ENCODE peak calls at places on chromosome 13, in ten cellular contexts. G is cardiac muscle cell; Q is CD8-positive, alpha-beta memory T cell; K is sigmoid colon; T is endothelial cell of umbilical vein; F is GM23248; A is A549; J is CD4-positive, alpha-beta T cell; S is CD8-positive, alpha-beta T cell; B is adrenal gland. M is an unnamed sample.

GRCh38 chr13:112133489-112134149 is 66.7 kb downstream of the SOX1 start:
- DNase-seq in G (no peak), Q (no peak), K (no peak), T (no peak), F (no peak), A (no peak), J (no peak), S (no peak), B (no peak), M (peak)

GRCh38 chr13:113734099-113734825 is 24.8 kb upstream of the TMEM255B start:
- DNase-seq in G (no peak), Q (no peak), K (no peak), T (no peak), F (no peak), A (no peak), J (no peak), S (no peak), B (no peak), M (peak)

GRCh38 chr13:66887088-66887487 is 343.0 kb downstream of the PCDH9 start:
- DNase-seq in G (no peak), Q (no peak), K (no peak), T (no peak), F (no peak), A (no peak), J (no peak), S (no peak), B (no peak), M (no peak)

GRCh38 chr13:47933688-47934011 is 67.4 kb downstream of the SUCLA2 start:
- DNase-seq in G (no peak), Q (no peak), K (no peak), T (no peak), F (no peak), A (no peak), J (no peak), S (no peak), B (no peak), M (no peak)

GRCh38 chr13:58455094-58455493 is 823.5 kb downstream of the PCDH17 start:
- DNase-seq in G (no peak), Q (no peak), K (no peak), T (no peak), F (no peak), A (no peak), J (no peak), S (no peak), B (no peak), M (no peak)

GRCh38 chr13:52070929-52071523 is 46.5 kb downstream of the UTP14C start:
- DNase-seq in G (no peak), Q (no peak), K (no peak), T (peak), F (peak), A (no peak), J (no peak), S (no peak), B (no peak), M (no peak)

GRCh38 chr13:96089749-96090239 is at the start of gene HS6ST3:
- DNase-seq in G (peak), Q (no peak), K (no peak), T (peak), F (peak), A (peak), J (no peak), S (no peak), B (peak), M (no peak)

GRCh38 chr13:106426909-106427308 is 108.6 kb downstream of the EFNB2 start:
- DNase-seq in G (no peak), Q (no peak), K (no peak), T (no peak), F (no peak), A (no peak), J (no peak), S (no peak), B (no peak), M (no peak)

GRCh38 chr13:103839460-103839859 is 773.2 kb upstream of the SLC10A2 start:
- DNase-seq in G (no peak), Q (no peak), K (no peak), T (no peak), F (no peak), A (no peak), J (no peak), S (no peak), B (no peak), M (no peak)

GRCh38 chr13:113792821-113793717 is 34.0 kb downstream of the TMEM255B start:
- DNase-seq in G (no peak), Q (no peak), K (no peak), T (no peak), F (peak), A (no peak), J (no peak), S (no peak), B (no peak), M (peak)

GRCh38 chr13:27172495-27172842 is 858 bp upstream of the USP12 start:
- DNase-seq in G (no peak), Q (no peak), K (no peak), T (no peak), F (peak), A (no peak), J (no peak), S (no peak), B (no peak), M (no peak)

GRCh38 chr13:30719521-30719914 is 15.8 kb upstream of the ALOX5AP start:
- DNase-seq in G (no peak), Q (no peak), K (no peak), T (no peak), F (no peak), A (no peak), J (no peak), S (no peak), B (no peak), M (no peak)

GRCh38 chr13:30565658-30566057 is 52.1 kb upstream of the USPL1 start:
- DNase-seq in G (no peak), Q (no peak), K (no peak), T (no peak), F (no peak), A (no peak), J (no peak), S (no peak), B (no peak), M (no peak)

GRCh38 chr13:51158923-51159322 is 47.8 kb upstream of the C13orf42 start:
- DNase-seq in G (no peak), Q (no peak), K (no peak), T (peak), F (peak), A (no peak), J (no peak), S (no peak), B (no peak), M (no peak)

GRCh38 chr13:40664100-40665060 is 2.1 kb downstream of the FOXO1 start:
- DNase-seq in G (peak), Q (peak), K (peak), T (peak), F (peak), A (peak), J (peak), S (peak), B (peak), M (peak)

GRCh38 chr13:20441879-20442278 is 83.8 kb downstream of the CRYL1 start:
- DNase-seq in G (no peak), Q (no peak), K (no peak), T (no peak), F (peak), A (no peak), J (no peak), S (no peak), B (no peak), M (no peak)

GRCh38 chr13:81577601-81578000 is 1236.7 kb upstream of the SPRY2 start:
- DNase-seq in G (no peak), Q (no peak), K (no peak), T (no peak), F (no peak), A (no peak), J (no peak), S (no peak), B (no peak), M (no peak)

GRCh38 chr13:109156181-109156935 is 526.9 kb downstream of the MYO16 start:
- DNase-seq in G (no peak), Q (no peak), K (no peak), T (peak), F (peak), A (no peak), J (no peak), S (no peak), B (no peak), M (no peak)

GRCh38 chr13:78976696-78977095 is 317.7 kb upstream of the OBI1 start:
- DNase-seq in G (no peak), Q (no peak), K (no peak), T (no peak), F (no peak), A (no peak), J (no peak), S (no peak), B (no peak), M (no peak)

DNA sequence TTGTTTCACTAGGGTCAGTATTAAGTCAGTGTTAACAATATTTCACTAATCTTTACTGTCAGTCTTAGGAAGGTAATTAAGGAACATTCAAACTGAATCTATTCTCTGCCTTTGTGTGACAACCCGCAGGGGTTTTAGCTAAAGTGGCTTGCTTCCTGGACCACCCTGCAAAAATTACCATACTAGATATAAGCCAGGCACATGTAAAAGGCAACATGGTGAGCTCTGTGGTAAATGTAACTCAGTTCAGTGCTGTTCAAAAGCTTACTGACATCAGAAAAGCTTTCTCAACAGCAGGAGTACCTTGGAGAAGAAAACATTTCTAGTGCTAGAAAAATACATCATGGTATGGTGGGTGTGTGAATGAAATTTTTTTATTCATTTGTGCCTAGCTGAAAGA is 116.7 kb downstream of the FREM2 start:
- DNase-seq in G (no peak), Q (no peak), K (no peak), T (no peak), F (no peak), A (no peak), J (no peak), S (no peak), B (no peak), M (no peak)
- H3K27ac ChIP-seq in G (no peak), Q (no peak), K (no peak), T (no peak), F (no peak), A (no peak), J (no peak), S (no peak), B (no peak), M (no peak)

DNA sequence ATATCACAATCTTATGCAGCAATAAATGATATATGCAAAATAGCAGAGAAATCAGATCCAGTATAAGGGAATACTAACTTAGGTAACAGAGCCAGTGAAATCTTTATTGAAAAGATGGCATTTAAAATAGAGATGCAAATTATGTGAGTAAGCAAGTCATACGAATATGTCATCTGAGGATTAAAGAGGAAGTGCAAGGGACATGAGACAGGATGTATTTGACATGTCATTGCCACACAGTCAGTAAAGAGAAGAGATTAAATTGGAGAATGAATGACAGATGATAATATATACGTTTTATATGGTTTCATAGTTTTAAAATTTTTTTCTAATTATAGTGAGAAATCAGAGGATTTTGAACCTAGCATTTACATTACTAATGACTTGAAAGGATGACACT is 426.4 kb downstream of the SLITRK5 start:
- DNase-seq in G (no peak), Q (no peak), K (no peak), T (no peak), F (no peak), A (no peak), J (no peak), S (no peak), B (no peak), M (no peak)
- H3K27ac ChIP-seq in G (no peak), Q (no peak), K (no peak), T (no peak), F (no peak), A (no peak), J (no peak), S (no peak), B (no peak), M (no peak)

DNA sequence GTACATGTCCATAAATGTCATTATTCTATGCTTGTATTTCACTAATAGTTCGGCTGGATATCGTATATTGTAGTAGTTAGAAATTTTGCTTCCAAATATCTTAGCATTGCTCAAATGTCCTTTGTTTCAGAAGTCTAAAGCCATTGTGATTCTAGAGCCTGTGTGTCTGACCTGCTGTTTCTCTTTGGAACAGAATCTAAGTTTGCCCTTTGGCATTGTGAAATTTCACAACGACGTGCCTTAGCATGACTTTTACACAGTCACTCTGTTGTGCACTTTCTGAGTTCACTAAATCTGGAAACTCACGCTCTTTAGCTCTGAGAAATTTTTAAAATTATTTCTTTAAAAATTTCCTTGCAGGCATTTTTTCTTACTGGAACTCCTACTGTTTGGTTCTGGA is 152.2 kb downstream of the TBC1D4 start:
- DNase-seq in G (no peak), Q (no peak), K (no peak), T (no peak), F (no peak), A (no peak), J (no peak), S (no peak), B (no peak), M (no peak)
- H3K27ac ChIP-seq in G (no peak), Q (no peak), K (no peak), T (no peak), F (no peak), A (no peak), J (no peak), S (no peak), B (no peak), M (no peak)

DNA sequence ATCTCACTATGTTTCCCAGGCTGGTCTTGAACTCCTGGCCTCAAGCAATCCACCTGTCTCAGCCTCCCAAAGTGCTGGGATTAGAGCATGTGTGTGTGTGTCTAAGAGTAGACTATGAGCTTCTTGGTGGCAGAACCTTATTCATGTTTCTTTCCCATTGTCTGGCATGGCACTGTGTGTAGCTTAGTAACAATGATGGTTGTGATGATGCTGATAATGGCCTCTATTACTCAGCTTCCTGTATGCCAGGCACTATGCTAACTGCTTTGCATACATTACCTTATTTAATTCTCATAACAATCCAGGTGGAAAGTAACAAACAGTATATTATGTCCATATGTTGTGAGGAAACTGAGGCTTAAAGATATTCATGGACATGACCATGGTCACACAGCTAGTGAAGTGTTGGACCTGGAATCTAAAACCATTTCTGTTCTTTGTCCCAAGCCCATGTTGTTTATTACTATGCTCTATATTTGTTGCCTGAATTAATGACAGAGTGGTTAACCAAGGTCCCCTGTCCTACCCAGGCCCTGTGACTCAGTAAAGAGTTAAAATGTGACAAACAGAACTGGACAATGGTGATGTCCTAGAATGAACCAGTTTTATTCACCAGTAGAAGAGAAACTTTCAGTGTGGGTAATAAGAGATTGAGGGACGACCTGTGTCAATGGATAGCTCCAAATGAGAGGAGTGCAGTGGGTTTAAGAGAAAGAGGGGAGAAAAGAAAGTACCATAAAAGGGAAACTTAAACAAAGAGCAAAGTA is 109.6 kb downstream of the KLF5 start:
- DNase-seq in G (no peak), Q (no peak), K (no peak), T (peak), F (peak), A (no peak), J (no peak), S (no peak), B (no peak), M (no peak)
- H3K27ac ChIP-seq in G (no peak), Q (no peak), K (no peak), T (no peak), F (no peak), A (peak), J (no peak), S (no peak), B (no peak), M (no peak)

GRCh38 chr13:99548448-99548847 is 47.2 kb downstream of the TM9SF2 start:
- DNase-seq in G (no peak), Q (no peak), K (no peak), T (no peak), F (no peak), A (no peak), J (no peak), S (no peak), B (no peak), M (no peak)
- H3K27ac ChIP-seq in G (no peak), Q (no peak), K (no peak), T (no peak), F (no peak), A (no peak), J (no peak), S (no peak), B (no peak), M (no peak)

GRCh38 chr13:33721719-33722118 is 96.2 kb upstream of the RFC3 start:
- DNase-seq in G (peak), Q (no peak), K (no peak), T (peak), F (peak), A (no peak), J (no peak), S (no peak), B (no peak), M (no peak)
- H3K27ac ChIP-seq in G (peak), Q (no peak), K (peak), T (no peak), F (peak), A (no peak), J (no peak), S (no peak), B (peak), M (peak)

DNA sequence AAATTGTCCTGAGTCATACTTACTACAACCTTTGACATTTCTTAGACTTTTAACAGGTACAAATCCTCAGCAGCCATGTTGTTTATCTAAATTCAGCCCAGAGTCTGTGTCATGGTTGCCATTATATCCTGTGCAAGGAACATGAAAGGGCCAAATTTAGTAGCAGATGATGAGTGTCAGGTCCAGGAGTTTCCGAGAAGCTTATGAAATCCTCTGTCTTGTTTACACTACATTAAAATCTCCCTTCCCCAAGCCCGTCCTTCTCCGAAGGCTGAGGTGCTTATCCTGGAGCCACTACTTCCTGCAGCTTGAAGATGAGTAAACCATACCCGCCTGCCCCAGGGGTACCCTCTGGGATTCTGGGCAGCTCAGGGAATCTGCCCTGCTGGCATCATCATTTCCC is 102.6 kb upstream of the SERP2 start:
- DNase-seq in G (no peak), Q (no peak), K (peak), T (no peak), F (peak), A (no peak), J (no peak), S (no peak), B (no peak), M (no peak)
- H3K27ac ChIP-seq in G (peak), Q (no peak), K (peak), T (no peak), F (no peak), A (peak), J (no peak), S (no peak), B (no peak), M (no peak)

DNA sequence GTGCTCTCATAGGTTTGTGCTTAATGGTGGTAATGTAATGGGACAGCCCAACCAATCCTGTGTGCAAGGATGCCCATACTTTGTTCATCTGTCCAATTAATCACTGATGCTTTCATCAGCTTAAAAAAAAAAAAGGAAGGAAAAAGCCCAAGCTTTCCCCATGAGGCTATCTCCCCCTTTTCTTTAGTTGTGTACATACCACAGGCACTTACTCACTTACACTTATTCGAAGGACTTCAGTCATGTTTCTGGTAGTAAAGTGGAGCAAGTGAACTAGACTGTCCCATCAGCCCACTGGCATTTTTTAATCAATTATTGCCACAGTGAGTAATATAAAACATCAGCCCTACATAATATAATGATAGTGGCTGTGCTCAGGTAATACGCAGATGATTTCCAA is 183.5 kb upstream of the UFM1 start:
- DNase-seq in G (no peak), Q (no peak), K (no peak), T (no peak), F (peak), A (no peak), J (no peak), S (no peak), B (no peak), M (no peak)
- H3K27ac ChIP-seq in G (no peak), Q (no peak), K (no peak), T (no peak), F (no peak), A (no peak), J (no peak), S (no peak), B (no peak), M (no peak)